ENCODE peak calls at places on chromosomes 1 and 21, in eight cellular contexts. S is right cardiac atrium, Y is lower lobe of right lung, F is colonic mucosa, P is transverse colon, R is tibial artery, T is prostate gland, A is cardiac muscle cell. B is an unnamed sample.
A peak's percentile ranks its signal among the peaks of the same experiment; 100 is the strongest.

GRCh38 chr1:175178056-175178455 is 14.5 kb downstream of the KIAA0040 start:
- DNase-seq in S (no peak), A (no peak), Y (no peak), R (no peak), P (no peak), F (no peak), T (no peak), B (no peak)

GRCh38 chr1:56643661-56644060 is 1.5 kb upstream of the PRKAA2 start:
- DNase-seq in Y (no peak), P (no peak), F (no peak), R (no peak), T (no peak), A (no peak), S (no peak), B (no peak)

GRCh38 chr1:226733876-226734414 is 5.1 kb downstream of the ITPKB start:
- DNase-seq in T (no peak), A (no peak), R (no peak), S (no peak), Y (no peak), F (no peak), P (no peak), B (no peak)

GRCh38 chr1:201312298-201312697 is 29.0 kb downstream of the PKP1 start:
- DNase-seq in T (no peak), Y (peak; percentile 10), A (no peak), P (no peak), F (no peak), R (no peak), S (no peak), B (no peak)

GRCh38 chr1:85283475-85284199 is 7.2 kb upstream of the BCL10 start:
- DNase-seq in A (no peak), S (peak; percentile 62), Y (peak; percentile 55), T (no peak), R (no peak), F (peak; percentile 86), P (peak; percentile 75), B (peak; percentile 5)

GRCh38 chr1:9730096-9730901 is 78.8 kb downstream of the PIK3CD start:
- DNase-seq in R (peak; percentile 68), T (no peak), P (peak; percentile 38), F (peak; percentile 39), Y (peak; percentile 87), A (no peak), S (peak; percentile 75), B (peak; percentile 28)

GRCh38 chr1:245611251-245611650 is 456.5 kb downstream of the KIF26B start:
- DNase-seq in S (no peak), P (no peak), A (no peak), R (no peak), T (no peak), Y (no peak), F (no peak), B (no peak)

GRCh38 chr21:27722095-27722494 is 755.2 kb upstream of the ADAMTS5 start:
- DNase-seq in F (no peak), P (no peak), A (no peak), R (no peak), S (no peak), Y (no peak), T (no peak), B (no peak)

GRCh38 chr1:34263411-34263810 is 86.7 kb downstream of the C1orf94 start:
- DNase-seq in A (no peak), Y (no peak), P (no peak), S (no peak), F (no peak), R (no peak), T (no peak), B (no peak)

GRCh38 chr1:9149837-9150581 is 21.1 kb upstream of the GPR157 start:
- DNase-seq in S (peak; percentile 77), P (no peak), R (no peak), F (no peak), A (no peak), Y (peak; percentile 70), T (no peak), B (no peak)

GRCh38 chr1:35430762-35431161 is 126.4 kb downstream of the KIAA0319L start:
- DNase-seq in Y (no peak), T (no peak), A (no peak), P (no peak), R (no peak), S (no peak), F (no peak), B (no peak)

GRCh38 chr1:55612988-55613387 is 397.8 kb upstream of the USP24 start:
- DNase-seq in A (no peak), R (no peak), Y (no peak), F (no peak), P (no peak), S (no peak), T (no peak), B (no peak)

GRCh38 chr21:38938343-38938742 is 132.6 kb downstream of the ETS2 start:
- DNase-seq in A (peak; percentile 46), T (no peak), F (no peak), S (no peak), R (no peak), P (no peak), Y (no peak), B (no peak)

GRCh38 chr1:58884706-58885661 is 101.1 kb upstream of the JUN start:
- DNase-seq in T (peak; percentile 76), A (no peak), P (peak; percentile 81), Y (no peak), F (peak; percentile 90), S (peak; percentile 82), R (peak; percentile 81), B (no peak)
- H3K27ac ChIP-seq in T (peak overlapping the region; percentile 61), A (peak overlapping the region; percentile 74), P (peak overlapping the region; percentile 58), Y (peak overlapping the region; percentile 59), F (peak overlapping the region; percentile 59), S (peak overlapping the region; percentile 74), R (peak overlapping the region; percentile 84), B (no peak overlapping the region)

GRCh38 chr1:234988536-234988935 is 140.1 kb downstream of the TOMM20 start:
- DNase-seq in F (no peak), Y (no peak), A (no peak), P (no peak), R (no peak), T (no peak), S (no peak), B (no peak)
- H3K27ac ChIP-seq in F (peak overlapping the region; percentile 69), Y (peak overlapping the region; percentile 86), A (no peak overlapping the region), P (peak overlapping the region; percentile 84), R (peak overlapping the region; percentile 87), T (peak overlapping the region; percentile 72), S (peak overlapping the region; percentile 61), B (no peak overlapping the region)

GRCh38 chr1:28099050-28099769 is 10.8 kb upstream of the EYA3 start:
- DNase-seq in F (peak; percentile 8), R (no peak), T (no peak), Y (no peak), P (no peak), A (no peak), S (no peak), B (no peak)
- H3K27ac ChIP-seq in F (no peak overlapping the region), R (no peak overlapping the region), T (no peak overlapping the region), Y (no peak overlapping the region), P (no peak overlapping the region), A (no peak overlapping the region), S (peak overlapping the region; percentile 39), B (no peak overlapping the region)

GRCh38 chr1:53342735-53343470 is 15.0 kb upstream of the LRP8 start:
- DNase-seq in P (no peak), S (no peak), R (no peak), A (no peak), T (no peak), Y (no peak), F (no peak), B (no peak)
- H3K27ac ChIP-seq in P (no peak overlapping the region), S (no peak overlapping the region), R (no peak overlapping the region), A (no peak overlapping the region), T (no peak overlapping the region), Y (no peak overlapping the region), F (no peak overlapping the region), B (no peak overlapping the region)

DNA sequence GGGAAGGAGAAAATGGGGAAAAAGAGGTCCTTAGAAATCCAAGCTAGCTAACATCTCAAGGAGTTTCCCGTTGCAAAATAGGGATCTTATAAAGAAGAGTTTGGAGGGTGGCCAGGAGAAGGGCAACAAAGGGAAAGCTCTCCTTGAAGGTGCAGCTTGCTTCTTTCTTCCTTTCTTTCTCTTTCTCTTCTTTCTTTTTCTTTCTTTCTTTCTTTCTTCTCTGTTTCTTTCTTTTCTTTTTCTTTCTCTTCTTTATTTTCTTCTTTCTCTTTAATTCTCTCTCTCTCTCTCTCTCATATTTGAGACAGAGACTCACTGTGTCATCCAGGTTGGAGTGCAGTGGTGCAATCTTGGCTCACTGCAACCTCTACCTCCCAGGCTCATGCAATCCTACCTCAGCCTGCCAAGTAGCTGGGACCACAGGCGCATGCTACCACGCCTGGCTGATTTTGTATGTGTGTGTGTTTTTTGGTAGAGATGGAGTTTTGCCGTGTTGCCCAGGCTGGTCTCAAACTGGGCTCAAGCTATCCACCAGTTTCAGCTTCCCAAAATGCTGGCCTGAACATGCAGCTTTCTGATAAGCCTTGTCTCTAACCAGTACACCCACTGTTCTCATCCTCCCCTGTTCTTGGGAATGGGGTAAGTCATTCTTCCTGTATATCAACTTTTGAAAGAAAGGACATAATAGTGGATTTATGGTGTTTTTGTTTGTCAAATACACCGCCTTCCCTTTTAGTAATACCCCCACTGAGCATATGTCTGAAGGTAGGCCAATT is 44.4 kb downstream of the RNF11 start:
- DNase-seq in T (no peak), Y (no peak), S (no peak), F (no peak), A (peak; percentile 15), R (no peak), P (no peak), B (no peak)
- H3K27ac ChIP-seq in T (no peak overlapping the region), Y (no peak overlapping the region), S (no peak overlapping the region), F (no peak overlapping the region), A (no peak overlapping the region), R (no peak overlapping the region), P (no peak overlapping the region), B (no peak overlapping the region)

GRCh38 chr1:41894101-41894620 is 24.6 kb downstream of the HIVEP3 start:
- DNase-seq in A (no peak), Y (no peak), R (no peak), T (no peak), P (no peak), S (no peak), F (no peak), B (no peak)
- H3K27ac ChIP-seq in A (no peak overlapping the region), Y (peak overlapping the region; percentile 22), R (no peak overlapping the region), T (no peak overlapping the region), P (no peak overlapping the region), S (peak overlapping the region; percentile 22), F (no peak overlapping the region), B (no peak overlapping the region)

DNA sequence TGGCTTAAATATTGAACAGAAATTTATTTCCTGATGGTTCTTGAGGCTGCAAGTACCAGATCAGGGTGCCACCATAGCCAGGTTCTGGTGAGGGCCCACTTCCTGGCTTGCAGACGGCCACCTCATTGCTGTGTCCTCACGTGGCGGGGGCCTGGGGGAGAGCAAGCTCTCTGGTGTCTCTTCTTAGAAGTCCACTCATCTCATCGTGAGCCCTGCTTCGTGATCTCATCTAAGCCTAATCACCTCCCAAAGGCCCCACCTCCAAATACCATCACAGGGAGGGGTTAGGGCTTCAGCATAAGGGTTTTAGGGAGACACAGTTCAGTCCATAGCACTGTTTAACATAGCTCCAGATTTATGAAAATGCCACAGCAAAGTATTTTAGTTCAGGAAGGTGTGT is 119.6 kb downstream of the PRDM2 start:
- DNase-seq in S (no peak), A (no peak), Y (no peak), T (no peak), F (no peak), P (no peak), R (no peak), B (no peak)
- H3K27ac ChIP-seq in S (no peak overlapping the region), A (no peak overlapping the region), Y (no peak overlapping the region), T (no peak overlapping the region), F (no peak overlapping the region), P (no peak overlapping the region), R (no peak overlapping the region), B (no peak overlapping the region)

B was measured in substantia nigra.